ENCODE peak calls at places on chromosome 14, in five cellular contexts. One of them, this sample, is unnamed.
A peak's percentile ranks its signal among the peaks of the same experiment; 100 is the strongest.

GRCh38 chr14:105646175-105646574 is 119.8 kb downstream of the TMEM121 start:
- DNase-seq in H1: no peak
- DNase-seq in H9: no peak
- DNase-seq in trophoblast cell: no peak
- DNase-seq in mesenchymal stem cell: no peak
- DNase-seq in this sample: no peak

GRCh38 chr14:65478596-65478995 is 66.1 kb downstream of the FUT8 start:
- DNase-seq in H1: no peak
- DNase-seq in H9: no peak
- DNase-seq in trophoblast cell: no peak
- DNase-seq in mesenchymal stem cell: peak; percentile 31
- DNase-seq in this sample: no peak

GRCh38 chr14:84006643-84007137 is 1523.3 kb upstream of the FLRT2 start:
- DNase-seq in H1: no peak
- DNase-seq in H9: no peak
- DNase-seq in trophoblast cell: no peak
- DNase-seq in mesenchymal stem cell: no peak
- DNase-seq in this sample: peak; percentile 1

GRCh38 chr14:73942180-73942579 is 7.7 kb downstream of the FAM161B start:
- DNase-seq in H1: no peak
- DNase-seq in H9: peak; percentile 37
- DNase-seq in trophoblast cell: no peak
- DNase-seq in mesenchymal stem cell: no peak
- DNase-seq in this sample: no peak

GRCh38 chr14:63713058-63713457 is 14.8 kb downstream of the SGPP1 start:
- DNase-seq in H1: no peak
- DNase-seq in H9: no peak
- DNase-seq in trophoblast cell: no peak
- DNase-seq in mesenchymal stem cell: no peak
- DNase-seq in this sample: no peak

GRCh38 chr14:59688224-59689170 is 111.9 kb upstream of the CCDC175 start:
- DNase-seq in H1: peak; percentile 19
- DNase-seq in H9: peak; percentile 80
- DNase-seq in trophoblast cell: peak; percentile 83
- DNase-seq in mesenchymal stem cell: peak; percentile 49
- DNase-seq in this sample: peak; percentile 29

GRCh38 chr14:50260511-50260910 is 29.1 kb upstream of the SOS2 start:
- DNase-seq in H1: no peak
- DNase-seq in H9: no peak
- DNase-seq in trophoblast cell: peak; percentile 27
- DNase-seq in mesenchymal stem cell: peak; percentile 45
- DNase-seq in this sample: no peak

GRCh38 chr14:105926415-105927093 is 400.2 kb downstream of the TMEM121 start:
- DNase-seq in H1: no peak
- DNase-seq in H9: no peak
- DNase-seq in trophoblast cell: no peak
- DNase-seq in mesenchymal stem cell: no peak
- DNase-seq in this sample: no peak

GRCh38 chr14:90820958-90821357 is 4.7 kb upstream of the TTC7B start:
- DNase-seq in H1: no peak
- DNase-seq in H9: no peak
- DNase-seq in trophoblast cell: no peak
- DNase-seq in mesenchymal stem cell: no peak
- DNase-seq in this sample: no peak

GRCh38 chr14:35405304-35405996 is 901 bp upstream of the NFKBIA start:
- DNase-seq in H1: no peak
- DNase-seq in H9: no peak
- DNase-seq in trophoblast cell: no peak
- DNase-seq in mesenchymal stem cell: no peak
- DNase-seq in this sample: no peak

GRCh38 chr14:84482256-84483071 is 1047.5 kb upstream of the FLRT2 start:
- DNase-seq in H1: no peak
- DNase-seq in H9: no peak
- DNase-seq in trophoblast cell: no peak
- DNase-seq in mesenchymal stem cell: peak; percentile 33
- DNase-seq in this sample: peak; percentile 12

GRCh38 chr14:106844608-106845285 is 1318.4 kb downstream of the TMEM121 start:
- DNase-seq in H1: no peak
- DNase-seq in H9: no peak
- DNase-seq in trophoblast cell: peak; percentile 48
- DNase-seq in mesenchymal stem cell: no peak
- DNase-seq in this sample: no peak

DNA sequence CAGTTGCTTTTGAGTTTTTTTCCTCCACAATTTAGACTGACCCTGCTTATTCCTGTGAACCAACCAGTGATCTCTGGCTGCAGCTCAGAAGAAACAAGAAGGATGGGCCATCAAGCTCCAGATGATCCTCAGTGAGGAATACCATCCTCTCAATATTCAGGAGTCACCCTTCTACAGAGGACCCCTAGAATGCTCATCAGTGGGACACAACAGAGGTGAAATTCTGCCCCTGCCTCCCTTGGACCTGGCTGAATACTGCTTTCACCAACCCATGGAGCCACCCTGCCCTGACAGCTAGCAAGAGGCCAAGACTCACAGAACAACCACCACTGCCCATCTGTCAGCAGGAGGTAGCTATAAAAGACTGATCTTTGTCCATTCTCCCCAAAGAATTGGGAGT is 9.2 kb upstream of the DHRS2 start:
- DNase-seq in H1: no peak
- DNase-seq in H9: no peak
- DNase-seq in trophoblast cell: no peak
- DNase-seq in mesenchymal stem cell: no peak
- DNase-seq in this sample: no peak
- H2BK12ac ChIP-seq in H1: no peak overlapping the region
- H2BK12ac ChIP-seq in H9: no peak overlapping the region
- H2BK12ac ChIP-seq in trophoblast cell: no peak overlapping the region
- H2BK12ac ChIP-seq in mesenchymal stem cell: no peak overlapping the region
- H2BK12ac ChIP-seq in this sample: no peak overlapping the region

GRCh38 chr14:81400202-81400678 is at the start of gene STON2:
- DNase-seq in H1: no peak
- DNase-seq in H9: no peak
- DNase-seq in trophoblast cell: peak; percentile 90
- DNase-seq in mesenchymal stem cell: no peak
- DNase-seq in this sample: no peak

GRCh38 chr14:81398196-81398891 is 1.8 kb downstream of the STON2 start:
- DNase-seq in H1: no peak
- DNase-seq in H9: no peak
- DNase-seq in trophoblast cell: no peak
- DNase-seq in mesenchymal stem cell: no peak
- DNase-seq in this sample: no peak

GRCh38 chr14:81402123-81402495 is 2.0 kb upstream of the STON2 start:
- DNase-seq in H1: no peak
- DNase-seq in H9: no peak
- DNase-seq in trophoblast cell: no peak
- DNase-seq in mesenchymal stem cell: no peak
- DNase-seq in this sample: no peak

GRCh38 chr14:81401420-81402122 is 1.4 kb upstream of the STON2 start:
- DNase-seq in H1: no peak
- DNase-seq in H9: no peak
- DNase-seq in trophoblast cell: peak; percentile 34
- DNase-seq in mesenchymal stem cell: peak; percentile 44
- DNase-seq in this sample: no peak

GRCh38 chr14:81400852-81401251 is 728 bp upstream of the STON2 start:
- DNase-seq in H1: no peak
- DNase-seq in H9: no peak
- DNase-seq in trophoblast cell: peak; percentile 99
- DNase-seq in mesenchymal stem cell: peak; percentile 19
- DNase-seq in this sample: no peak
- H2BK120ac ChIP-seq in H1: no peak overlapping the region
- H2BK120ac ChIP-seq in H9: no peak overlapping the region
- H2BK120ac ChIP-seq in trophoblast cell: no peak overlapping the region
- H2BK120ac ChIP-seq in mesenchymal stem cell: no peak overlapping the region
- H2BK120ac ChIP-seq in this sample: no peak overlapping the region

GRCh38 chr14:95134304-95134933 is 22.9 kb downstream of the DICER1 start:
- DNase-seq in H1: no peak
- DNase-seq in H9: no peak
- DNase-seq in trophoblast cell: peak; percentile 4
- DNase-seq in mesenchymal stem cell: peak; percentile 80
- DNase-seq in this sample: no peak
- H2BK12ac ChIP-seq in H1: no peak overlapping the region
- H2BK12ac ChIP-seq in H9: no peak overlapping the region
- H2BK12ac ChIP-seq in trophoblast cell: no peak overlapping the region
- H2BK12ac ChIP-seq in mesenchymal stem cell: no peak overlapping the region
- H2BK12ac ChIP-seq in this sample: no peak overlapping the region

GRCh38 chr14:70011098-70011497 is 131.9 kb downstream of the SMOC1 start:
- DNase-seq in H1: no peak
- DNase-seq in H9: no peak
- DNase-seq in trophoblast cell: no peak
- DNase-seq in mesenchymal stem cell: no peak
- DNase-seq in this sample: no peak

GRCh38 chr14:70008863-70009262 is 129.6 kb downstream of the SMOC1 start:
- DNase-seq in H1: no peak
- DNase-seq in H9: no peak
- DNase-seq in trophoblast cell: no peak
- DNase-seq in mesenchymal stem cell: no peak
- DNase-seq in this sample: no peak

GRCh38 chr14:70013269-70013873 is 134.2 kb downstream of the SMOC1 start:
- DNase-seq in H1: peak; percentile 34
- DNase-seq in H9: peak; percentile 74
- DNase-seq in trophoblast cell: peak; percentile 16
- DNase-seq in mesenchymal stem cell: no peak
- DNase-seq in this sample: peak; percentile 54

GRCh38 chr14:70009961-70010360 is 130.7 kb downstream of the SMOC1 start:
- DNase-seq in H1: no peak
- DNase-seq in H9: no peak
- DNase-seq in trophoblast cell: no peak
- DNase-seq in mesenchymal stem cell: no peak
- DNase-seq in this sample: no peak

DNA sequence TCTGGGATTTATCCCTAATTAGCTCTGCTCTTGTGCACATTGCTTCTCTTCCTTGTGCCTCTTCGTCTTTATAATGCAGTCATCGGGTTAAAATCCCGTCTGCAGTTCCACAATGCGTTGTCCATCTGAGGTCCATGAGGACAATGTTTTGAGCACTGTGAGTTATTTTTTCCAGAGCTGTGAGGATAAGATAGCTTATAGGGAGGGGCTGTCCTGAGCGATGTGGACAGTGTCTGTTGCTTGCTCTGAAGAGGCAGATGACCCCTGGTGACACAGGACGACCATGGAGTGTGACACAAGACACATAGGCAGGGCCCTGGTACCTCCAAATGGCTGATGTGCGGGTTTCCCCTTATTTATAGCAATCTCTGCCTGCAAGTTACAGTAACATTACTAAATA is 132.5 kb downstream of the SMOC1 start:
- DNase-seq in H1: no peak
- DNase-seq in H9: no peak
- DNase-seq in trophoblast cell: no peak
- DNase-seq in mesenchymal stem cell: no peak
- DNase-seq in this sample: no peak
- H2BK120ac ChIP-seq in H1: no peak overlapping the region
- H2BK120ac ChIP-seq in H9: no peak overlapping the region
- H2BK120ac ChIP-seq in trophoblast cell: no peak overlapping the region
- H2BK120ac ChIP-seq in mesenchymal stem cell: no peak overlapping the region
- H2BK120ac ChIP-seq in this sample: no peak overlapping the region